ENCODE peak calls at places on chromosomes 2 and 18, in six cellular contexts. One of them, this sample, is unnamed. For H3K9me3, the result is how much of the 10 kb centered on the place peaks cover.

GRCh38 chr2:49837894-49838293 is 683.6 kb upstream of the FSHR start:
- DNase-seq in CD4-positive, alpha-beta memory T cell: no peak
- DNase-seq in lower lobe of right lung: no peak
- DNase-seq in heart right ventricle: no peak
- DNase-seq in A549: no peak
- DNase-seq in IMR-90: no peak
- DNase-seq in this sample: no peak

GRCh38 chr2:234451852-234452625 is 44.8 kb downstream of the ARL4C start:
- DNase-seq in lower lobe of right lung: no peak
- DNase-seq in CD4-positive, alpha-beta memory T cell: peak
- DNase-seq in heart right ventricle: no peak
- DNase-seq in A549: peak
- DNase-seq in IMR-90: peak
- DNase-seq in this sample: no peak

GRCh38 chr2:239599299-239599698 is 198.5 kb upstream of the HDAC4 start:
- DNase-seq in A549: no peak
- DNase-seq in heart right ventricle: no peak
- DNase-seq in IMR-90: no peak
- DNase-seq in lower lobe of right lung: peak
- DNase-seq in CD4-positive, alpha-beta memory T cell: no peak
- DNase-seq in this sample: no peak

GRCh38 chr2:201964011-201964410 is 69.6 kb upstream of the FZD7 start:
- DNase-seq in IMR-90: no peak
- DNase-seq in lower lobe of right lung: no peak
- DNase-seq in heart right ventricle: no peak
- DNase-seq in CD4-positive, alpha-beta memory T cell: no peak
- DNase-seq in A549: no peak
- DNase-seq in this sample: no peak

GRCh38 chr2:40445467-40445866 is 6.4 kb downstream of the SLC8A1 start:
- DNase-seq in heart right ventricle: no peak
- DNase-seq in CD4-positive, alpha-beta memory T cell: no peak
- DNase-seq in A549: no peak
- DNase-seq in lower lobe of right lung: no peak
- DNase-seq in IMR-90: peak
- DNase-seq in this sample: no peak

GRCh38 chr2:123732563-123732962 is 292.5 kb upstream of the CNTNAP5 start:
- DNase-seq in CD4-positive, alpha-beta memory T cell: no peak
- DNase-seq in heart right ventricle: no peak
- DNase-seq in lower lobe of right lung: no peak
- DNase-seq in A549: no peak
- DNase-seq in IMR-90: no peak
- DNase-seq in this sample: no peak

GRCh38 chr2:45993476-45993991 is 303.7 kb upstream of the EPAS1 start:
- DNase-seq in IMR-90: peak
- DNase-seq in lower lobe of right lung: no peak
- DNase-seq in heart right ventricle: no peak
- DNase-seq in A549: peak
- DNase-seq in CD4-positive, alpha-beta memory T cell: peak
- DNase-seq in this sample: peak

GRCh38 chr2:12424219-12424618 is 292.5 kb upstream of the TRIB2 start:
- DNase-seq in heart right ventricle: no peak
- DNase-seq in IMR-90: no peak
- DNase-seq in A549: no peak
- DNase-seq in CD4-positive, alpha-beta memory T cell: no peak
- DNase-seq in lower lobe of right lung: no peak
- DNase-seq in this sample: no peak

GRCh38 chr2:8307779-8308178 is 374.1 kb upstream of the ID2 start:
- DNase-seq in heart right ventricle: no peak
- DNase-seq in CD4-positive, alpha-beta memory T cell: no peak
- DNase-seq in IMR-90: no peak
- DNase-seq in A549: no peak
- DNase-seq in lower lobe of right lung: no peak
- DNase-seq in this sample: no peak

GRCh38 chr2:223566398-223566797 is 35.8 kb downstream of the SCG2 start:
- DNase-seq in CD4-positive, alpha-beta memory T cell: no peak
- DNase-seq in IMR-90: no peak
- DNase-seq in lower lobe of right lung: no peak
- DNase-seq in A549: no peak
- DNase-seq in heart right ventricle: no peak
- DNase-seq in this sample: no peak

GRCh38 chr18:12862467-12862866 is 21.6 kb downstream of the PTPN2 start:
- DNase-seq in lower lobe of right lung: no peak
- DNase-seq in A549: no peak
- DNase-seq in IMR-90: no peak
- DNase-seq in CD4-positive, alpha-beta memory T cell: no peak
- DNase-seq in heart right ventricle: no peak
- DNase-seq in this sample: no peak

GRCh38 chr18:24118750-24119577 is 19.9 kb upstream of the CABYR start:
- DNase-seq in A549: peak
- DNase-seq in heart right ventricle: peak
- DNase-seq in IMR-90: peak
- DNase-seq in CD4-positive, alpha-beta memory T cell: peak
- DNase-seq in lower lobe of right lung: peak
- DNase-seq in this sample: peak

GRCh38 chr2:38116762-38117161 is 40.8 kb upstream of the CYP1B1 start:
- DNase-seq in lower lobe of right lung: no peak
- DNase-seq in CD4-positive, alpha-beta memory T cell: no peak
- DNase-seq in heart right ventricle: no peak
- DNase-seq in A549: no peak
- DNase-seq in IMR-90: peak
- DNase-seq in this sample: no peak

GRCh38 chr2:130352229-130352628 is 3.6 kb upstream of the PTPN18 start:
- DNase-seq in heart right ventricle: no peak
- DNase-seq in IMR-90: no peak
- DNase-seq in lower lobe of right lung: no peak
- DNase-seq in CD4-positive, alpha-beta memory T cell: no peak
- DNase-seq in A549: no peak
- DNase-seq in this sample: no peak

GRCh38 chr2:96136123-96136720 is 2.1 kb downstream of the ASTL start:
- DNase-seq in CD4-positive, alpha-beta memory T cell: no peak
- DNase-seq in IMR-90: no peak
- DNase-seq in heart right ventricle: no peak
- DNase-seq in lower lobe of right lung: no peak
- DNase-seq in A549: no peak
- DNase-seq in this sample: no peak

GRCh38 chr2:59236723-59237122 is 995.6 kb upstream of the FANCL start:
- DNase-seq in heart right ventricle: no peak
- DNase-seq in lower lobe of right lung: no peak
- DNase-seq in IMR-90: no peak
- DNase-seq in A549: no peak
- DNase-seq in CD4-positive, alpha-beta memory T cell: no peak
- DNase-seq in this sample: no peak

GRCh38 chr18:37361223-37362157 is 204.1 kb downstream of the CELF4 start:
- DNase-seq in heart right ventricle: no peak
- DNase-seq in IMR-90: no peak
- DNase-seq in A549: no peak
- DNase-seq in lower lobe of right lung: no peak
- DNase-seq in CD4-positive, alpha-beta memory T cell: no peak
- DNase-seq in this sample: no peak

GRCh38 chr18:78955066-78955465 is 24.6 kb upstream of the SALL3 start:
- DNase-seq in CD4-positive, alpha-beta memory T cell: no peak
- DNase-seq in lower lobe of right lung: no peak
- DNase-seq in A549: no peak
- DNase-seq in IMR-90: no peak
- DNase-seq in heart right ventricle: no peak
- DNase-seq in this sample: no peak

GRCh38 chr18:25826377-25826776 is 264.0 kb downstream of the SS18 start:
- DNase-seq in A549: no peak
- DNase-seq in lower lobe of right lung: no peak
- DNase-seq in CD4-positive, alpha-beta memory T cell: no peak
- DNase-seq in IMR-90: no peak
- DNase-seq in heart right ventricle: no peak
- DNase-seq in this sample: no peak

GRCh38 chr2:31075936-31076590 is 62.2 kb downstream of the GALNT14 start:
- DNase-seq in lower lobe of right lung: no peak
- DNase-seq in A549: no peak
- DNase-seq in CD4-positive, alpha-beta memory T cell: no peak
- DNase-seq in IMR-90: no peak
- DNase-seq in heart right ventricle: no peak
- DNase-seq in this sample: no peak

DNA sequence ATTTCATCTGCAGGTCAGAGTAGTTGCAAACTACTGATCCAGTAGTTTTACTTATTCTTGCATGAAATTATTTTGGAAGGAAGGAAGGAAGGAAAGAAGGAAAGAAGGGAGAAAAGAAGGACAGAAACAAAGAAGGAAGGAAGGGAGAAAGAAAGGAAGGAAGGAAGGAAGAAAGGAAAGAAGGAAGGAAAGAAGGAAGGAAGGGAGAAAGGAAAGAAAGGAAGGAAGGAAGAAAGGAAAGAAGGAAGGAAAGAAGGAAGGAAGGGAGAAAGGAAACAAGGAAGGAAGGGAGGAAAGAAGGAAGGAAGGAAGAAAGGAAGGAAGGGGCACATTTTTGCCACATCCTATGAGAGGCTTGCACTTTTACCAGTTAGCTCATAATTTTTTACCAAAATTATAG is 186.2 kb downstream of the LRRTM4 start:
- DNase-seq in A549: no peak
- DNase-seq in CD4-positive, alpha-beta memory T cell: no peak
- DNase-seq in heart right ventricle: no peak
- DNase-seq in lower lobe of right lung: no peak
- DNase-seq in IMR-90: no peak
- DNase-seq in this sample: no peak
- H3K9me3 ChIP-seq in A549: under half
- H3K9me3 ChIP-seq in CD4-positive, alpha-beta memory T cell: under half
- H3K9me3 ChIP-seq in heart right ventricle: under half
- H3K9me3 ChIP-seq in lower lobe of right lung: under half
- H3K9me3 ChIP-seq in IMR-90: under half
- H3K9me3 ChIP-seq in this sample: under half

GRCh38 chr2:41907716-41908328 is 140.0 kb upstream of the PKDCC start:
- DNase-seq in CD4-positive, alpha-beta memory T cell: no peak
- DNase-seq in IMR-90: peak
- DNase-seq in A549: no peak
- DNase-seq in lower lobe of right lung: no peak
- DNase-seq in heart right ventricle: no peak
- DNase-seq in this sample: no peak
- H3K4me3 ChIP-seq in CD4-positive, alpha-beta memory T cell: no peak
- H3K4me3 ChIP-seq in IMR-90: no peak
- H3K4me3 ChIP-seq in A549: no peak
- H3K4me3 ChIP-seq in lower lobe of right lung: no peak
- H3K4me3 ChIP-seq in heart right ventricle: no peak
- H3K4me3 ChIP-seq in this sample: no peak

GRCh38 chr18:14917311-14917710 is 169.3 kb downstream of the ANKRD30B start:
- DNase-seq in heart right ventricle: no peak
- DNase-seq in lower lobe of right lung: no peak
- DNase-seq in A549: no peak
- DNase-seq in CD4-positive, alpha-beta memory T cell: no peak
- DNase-seq in IMR-90: no peak
- DNase-seq in this sample: no peak
- H3K9me3 ChIP-seq in heart right ventricle: under half
- H3K9me3 ChIP-seq in lower lobe of right lung: under half
- H3K9me3 ChIP-seq in A549: under half
- H3K9me3 ChIP-seq in CD4-positive, alpha-beta memory T cell: under half
- H3K9me3 ChIP-seq in IMR-90: under half
- H3K9me3 ChIP-seq in this sample: under half

DNA sequence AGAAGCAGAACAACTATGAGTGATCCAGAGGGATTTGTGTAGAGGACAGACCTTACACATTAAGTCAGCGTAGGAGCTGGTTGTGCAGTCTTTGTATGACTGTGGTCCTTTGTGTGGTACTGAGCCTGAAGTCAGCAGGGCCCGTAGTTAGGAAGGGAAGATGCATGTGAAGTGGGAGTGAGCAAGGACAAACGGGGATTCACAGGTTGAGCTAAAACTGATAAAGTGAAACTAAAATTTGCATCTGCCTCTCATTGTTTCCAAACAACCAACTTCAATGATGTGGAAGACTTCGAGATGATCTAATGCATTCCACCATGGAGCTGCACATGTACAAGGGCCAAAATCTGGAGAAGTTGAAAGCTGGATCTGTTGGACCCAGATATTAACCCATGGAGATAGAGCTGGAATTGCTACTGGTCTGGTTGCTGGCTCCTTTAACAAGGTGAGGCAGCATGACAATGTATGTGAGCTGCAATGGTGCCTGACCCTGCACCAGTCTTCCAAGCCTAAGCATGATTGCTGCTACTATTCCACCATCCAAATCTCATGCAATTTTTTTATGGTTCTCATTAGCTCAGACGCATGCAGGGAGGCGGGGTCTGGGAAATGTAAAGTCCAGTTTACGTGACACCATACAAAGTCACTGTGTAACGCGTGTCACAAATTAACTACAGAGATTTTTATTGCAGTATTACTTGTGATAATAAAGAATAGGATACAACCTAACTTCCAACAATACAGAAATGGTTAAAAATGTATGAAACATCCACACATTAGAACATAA is 12.1 kb upstream of the CYBRD1 start:
- DNase-seq in A549: no peak
- DNase-seq in CD4-positive, alpha-beta memory T cell: no peak
- DNase-seq in IMR-90: no peak
- DNase-seq in lower lobe of right lung: no peak
- DNase-seq in heart right ventricle: no peak
- DNase-seq in this sample: no peak
- H3K4me3 ChIP-seq in A549: no peak
- H3K4me3 ChIP-seq in CD4-positive, alpha-beta memory T cell: no peak
- H3K4me3 ChIP-seq in IMR-90: no peak
- H3K4me3 ChIP-seq in lower lobe of right lung: no peak
- H3K4me3 ChIP-seq in heart right ventricle: no peak
- H3K4me3 ChIP-seq in this sample: no peak

DNA sequence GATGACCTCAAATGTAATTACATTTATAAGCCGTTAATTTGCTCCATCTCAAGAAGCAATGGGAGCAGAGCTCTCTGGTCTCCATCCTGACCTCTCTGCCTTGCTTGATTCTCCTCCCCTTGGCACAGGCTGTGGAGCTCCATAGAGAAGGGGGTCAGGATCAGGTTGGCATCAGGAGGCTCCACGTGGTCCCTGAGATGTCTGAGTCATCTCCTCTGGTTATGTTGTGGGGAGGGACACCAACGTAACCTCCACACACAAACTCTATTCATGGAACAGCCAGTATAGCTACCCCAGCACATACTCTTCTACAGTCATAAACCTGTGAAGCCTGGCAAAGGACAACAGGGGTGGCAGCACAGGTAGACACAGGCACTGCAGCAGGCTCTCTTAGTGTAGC is 29.0 kb downstream of the TRABD2A start:
- DNase-seq in heart right ventricle: no peak
- DNase-seq in lower lobe of right lung: no peak
- DNase-seq in A549: no peak
- DNase-seq in CD4-positive, alpha-beta memory T cell: no peak
- DNase-seq in IMR-90: no peak
- DNase-seq in this sample: no peak
- H3K9me3 ChIP-seq in heart right ventricle: under half
- H3K9me3 ChIP-seq in lower lobe of right lung: under half
- H3K9me3 ChIP-seq in A549: under half
- H3K9me3 ChIP-seq in CD4-positive, alpha-beta memory T cell: under half
- H3K9me3 ChIP-seq in IMR-90: under half
- H3K9me3 ChIP-seq in this sample: under half

This sample was measured in CD8-positive, alpha-beta memory T cell.